ENCODE peak calls at places on chromosomes 11 and 22, in five cellular contexts. One of them, this sample, is unnamed.
A peak's percentile ranks its signal among the peaks of the same experiment; 100 is the strongest.

GRCh38 chr22:50363411-50364194 is 20.5 kb downstream of the PPP6R2 start:
- ATAC-seq in activated naive CD4-positive, alpha-beta T cell treated with anti-CD3 and anti-CD28 coated beads, Interleukin-2, amount 50 U/mL, for 72 hours: no peak
- ATAC-seq in DND-41: no peak
- ATAC-seq in activated CD4-positive, alpha-beta T cell treated with anti-CD3 and anti-CD28 coated beads for 36 hours: no peak
- ATAC-seq in left cardiac atrium: no peak
- ATAC-seq in this sample: no peak

GRCh38 chr11:28146123-28146751 is 38.0 kb downstream of the METTL15 start:
- ATAC-seq in activated CD4-positive, alpha-beta T cell treated with anti-CD3 and anti-CD28 coated beads for 36 hours: peak; percentile 61
- ATAC-seq in DND-41: no peak
- ATAC-seq in activated naive CD4-positive, alpha-beta T cell treated with anti-CD3 and anti-CD28 coated beads, Interleukin-2, amount 50 U/mL, for 72 hours: peak; percentile 65
- ATAC-seq in left cardiac atrium: peak; percentile 89
- ATAC-seq in this sample: peak; percentile 52

GRCh38 chr11:44469412-44469811 is 96.1 kb upstream of the CD82 start:
- ATAC-seq in DND-41: no peak
- ATAC-seq in left cardiac atrium: no peak
- ATAC-seq in activated naive CD4-positive, alpha-beta T cell treated with anti-CD3 and anti-CD28 coated beads, Interleukin-2, amount 50 U/mL, for 72 hours: no peak
- ATAC-seq in activated CD4-positive, alpha-beta T cell treated with anti-CD3 and anti-CD28 coated beads for 36 hours: no peak
- ATAC-seq in this sample: no peak

GRCh38 chr22:46040471-46041465 is 63.8 kb upstream of the WNT7B start:
- ATAC-seq in DND-41: no peak
- ATAC-seq in activated CD4-positive, alpha-beta T cell treated with anti-CD3 and anti-CD28 coated beads for 36 hours: no peak
- ATAC-seq in activated naive CD4-positive, alpha-beta T cell treated with anti-CD3 and anti-CD28 coated beads, Interleukin-2, amount 50 U/mL, for 72 hours: no peak
- ATAC-seq in left cardiac atrium: no peak
- ATAC-seq in this sample: no peak

GRCh38 chr22:22410121-22410520 is 98.4 kb downstream of the ZNF280B start:
- ATAC-seq in left cardiac atrium: peak; percentile 93
- ATAC-seq in activated naive CD4-positive, alpha-beta T cell treated with anti-CD3 and anti-CD28 coated beads, Interleukin-2, amount 50 U/mL, for 72 hours: no peak
- ATAC-seq in DND-41: peak; percentile 100
- ATAC-seq in activated CD4-positive, alpha-beta T cell treated with anti-CD3 and anti-CD28 coated beads for 36 hours: no peak
- ATAC-seq in this sample: no peak

GRCh38 chr11:116852261-116853125 is 15.1 kb upstream of the APOA1 start:
- ATAC-seq in left cardiac atrium: peak; percentile 84
- ATAC-seq in activated CD4-positive, alpha-beta T cell treated with anti-CD3 and anti-CD28 coated beads for 36 hours: peak; percentile 15
- ATAC-seq in activated naive CD4-positive, alpha-beta T cell treated with anti-CD3 and anti-CD28 coated beads, Interleukin-2, amount 50 U/mL, for 72 hours: peak; percentile 57
- ATAC-seq in DND-41: peak; percentile 44
- ATAC-seq in this sample: peak; percentile 57

GRCh38 chr11:129273322-129273721 is 81.2 kb upstream of the ARHGAP32 start:
- ATAC-seq in DND-41: no peak
- ATAC-seq in activated CD4-positive, alpha-beta T cell treated with anti-CD3 and anti-CD28 coated beads for 36 hours: no peak
- ATAC-seq in left cardiac atrium: no peak
- ATAC-seq in activated naive CD4-positive, alpha-beta T cell treated with anti-CD3 and anti-CD28 coated beads, Interleukin-2, amount 50 U/mL, for 72 hours: no peak
- ATAC-seq in this sample: no peak

GRCh38 chr11:64400096-64400495 is 41.1 kb downstream of the RPS6KA4 start:
- ATAC-seq in DND-41: no peak
- ATAC-seq in activated CD4-positive, alpha-beta T cell treated with anti-CD3 and anti-CD28 coated beads for 36 hours: no peak
- ATAC-seq in left cardiac atrium: peak; percentile 62
- ATAC-seq in activated naive CD4-positive, alpha-beta T cell treated with anti-CD3 and anti-CD28 coated beads, Interleukin-2, amount 50 U/mL, for 72 hours: no peak
- ATAC-seq in this sample: no peak

GRCh38 chr22:16783930-16784354 is 41.3 kb downstream of the XKR3 start:
- ATAC-seq in activated naive CD4-positive, alpha-beta T cell treated with anti-CD3 and anti-CD28 coated beads, Interleukin-2, amount 50 U/mL, for 72 hours: no peak
- ATAC-seq in left cardiac atrium: no peak
- ATAC-seq in activated CD4-positive, alpha-beta T cell treated with anti-CD3 and anti-CD28 coated beads for 36 hours: no peak
- ATAC-seq in DND-41: peak; percentile 74
- ATAC-seq in this sample: no peak

GRCh38 chr22:25637032-25637431 is 72.6 kb downstream of the GRK3 start:
- ATAC-seq in left cardiac atrium: no peak
- ATAC-seq in DND-41: no peak
- ATAC-seq in activated naive CD4-positive, alpha-beta T cell treated with anti-CD3 and anti-CD28 coated beads, Interleukin-2, amount 50 U/mL, for 72 hours: no peak
- ATAC-seq in activated CD4-positive, alpha-beta T cell treated with anti-CD3 and anti-CD28 coated beads for 36 hours: no peak
- ATAC-seq in this sample: no peak

GRCh38 chr11:127411283-127411682 is 410.7 kb upstream of the KIRREL3 start:
- ATAC-seq in activated CD4-positive, alpha-beta T cell treated with anti-CD3 and anti-CD28 coated beads for 36 hours: no peak
- ATAC-seq in left cardiac atrium: no peak
- ATAC-seq in DND-41: no peak
- ATAC-seq in activated naive CD4-positive, alpha-beta T cell treated with anti-CD3 and anti-CD28 coated beads, Interleukin-2, amount 50 U/mL, for 72 hours: no peak
- ATAC-seq in this sample: no peak

GRCh38 chr11:60872952-60873524 is 5.7 kb downstream of the ZP1 start:
- ATAC-seq in activated naive CD4-positive, alpha-beta T cell treated with anti-CD3 and anti-CD28 coated beads, Interleukin-2, amount 50 U/mL, for 72 hours: no peak
- ATAC-seq in DND-41: peak; percentile 29
- ATAC-seq in activated CD4-positive, alpha-beta T cell treated with anti-CD3 and anti-CD28 coated beads for 36 hours: peak; percentile 17
- ATAC-seq in left cardiac atrium: peak; percentile 45
- ATAC-seq in this sample: no peak

GRCh38 chr11:11841121-11841604 is 609 bp upstream of the USP47 start:
- ATAC-seq in DND-41: no peak
- ATAC-seq in left cardiac atrium: peak; percentile 67
- ATAC-seq in activated naive CD4-positive, alpha-beta T cell treated with anti-CD3 and anti-CD28 coated beads, Interleukin-2, amount 50 U/mL, for 72 hours: peak; percentile 19
- ATAC-seq in activated CD4-positive, alpha-beta T cell treated with anti-CD3 and anti-CD28 coated beads for 36 hours: peak; percentile 1
- ATAC-seq in this sample: no peak

GRCh38 chr11:74492974-74493815 is at the start of gene LIPT2:
- ATAC-seq in activated CD4-positive, alpha-beta T cell treated with anti-CD3 and anti-CD28 coated beads for 36 hours: peak; percentile 96
- ATAC-seq in DND-41: peak; percentile 97
- ATAC-seq in activated naive CD4-positive, alpha-beta T cell treated with anti-CD3 and anti-CD28 coated beads, Interleukin-2, amount 50 U/mL, for 72 hours: peak; percentile 95
- ATAC-seq in left cardiac atrium: peak; percentile 99
- ATAC-seq in this sample: peak; percentile 97

GRCh38 chr22:17140826-17141771 is 18.0 kb downstream of the HDHD5 start:
- ATAC-seq in DND-41: no peak
- ATAC-seq in activated naive CD4-positive, alpha-beta T cell treated with anti-CD3 and anti-CD28 coated beads, Interleukin-2, amount 50 U/mL, for 72 hours: no peak
- ATAC-seq in left cardiac atrium: no peak
- ATAC-seq in activated CD4-positive, alpha-beta T cell treated with anti-CD3 and anti-CD28 coated beads for 36 hours: no peak
- ATAC-seq in this sample: no peak

GRCh38 chr11:101127348-101127698 is 2.3 kb downstream of the PGR start:
- ATAC-seq in activated CD4-positive, alpha-beta T cell treated with anti-CD3 and anti-CD28 coated beads for 36 hours: no peak
- ATAC-seq in DND-41: no peak
- ATAC-seq in activated naive CD4-positive, alpha-beta T cell treated with anti-CD3 and anti-CD28 coated beads, Interleukin-2, amount 50 U/mL, for 72 hours: no peak
- ATAC-seq in left cardiac atrium: peak; percentile 79
- ATAC-seq in this sample: no peak

GRCh38 chr11:57491371-57492061 is 24.0 kb downstream of the SLC43A1 start:
- ATAC-seq in left cardiac atrium: peak; percentile 42
- ATAC-seq in activated naive CD4-positive, alpha-beta T cell treated with anti-CD3 and anti-CD28 coated beads, Interleukin-2, amount 50 U/mL, for 72 hours: peak; percentile 69
- ATAC-seq in DND-41: peak; percentile 77
- ATAC-seq in activated CD4-positive, alpha-beta T cell treated with anti-CD3 and anti-CD28 coated beads for 36 hours: peak; percentile 73
- ATAC-seq in this sample: peak; percentile 74

GRCh38 chr11:67303132-67303988 is at the start of gene SSH3:
- ATAC-seq in left cardiac atrium: peak; percentile 92
- ATAC-seq in DND-41: peak; percentile 25
- ATAC-seq in activated CD4-positive, alpha-beta T cell treated with anti-CD3 and anti-CD28 coated beads for 36 hours: peak; percentile 76
- ATAC-seq in activated naive CD4-positive, alpha-beta T cell treated with anti-CD3 and anti-CD28 coated beads, Interleukin-2, amount 50 U/mL, for 72 hours: peak; percentile 72
- ATAC-seq in this sample: peak; percentile 90

GRCh38 chr11:130327716-130328115 is 13.0 kb upstream of the ZBTB44 start:
- ATAC-seq in activated CD4-positive, alpha-beta T cell treated with anti-CD3 and anti-CD28 coated beads for 36 hours: no peak
- ATAC-seq in DND-41: no peak
- ATAC-seq in left cardiac atrium: no peak
- ATAC-seq in activated naive CD4-positive, alpha-beta T cell treated with anti-CD3 and anti-CD28 coated beads, Interleukin-2, amount 50 U/mL, for 72 hours: no peak
- ATAC-seq in this sample: no peak

GRCh38 chr11:111912535-111912934 is at the start of gene HSPB2:
- ATAC-seq in activated CD4-positive, alpha-beta T cell treated with anti-CD3 and anti-CD28 coated beads for 36 hours: no peak
- ATAC-seq in left cardiac atrium: peak; percentile 33
- ATAC-seq in DND-41: no peak
- ATAC-seq in activated naive CD4-positive, alpha-beta T cell treated with anti-CD3 and anti-CD28 coated beads, Interleukin-2, amount 50 U/mL, for 72 hours: no peak
- ATAC-seq in this sample: no peak

GRCh38 chr11:44005076-44005800 is 42.5 kb upstream of the ACCSL start:
- ATAC-seq in DND-41: no peak
- ATAC-seq in activated CD4-positive, alpha-beta T cell treated with anti-CD3 and anti-CD28 coated beads for 36 hours: no peak
- ATAC-seq in activated naive CD4-positive, alpha-beta T cell treated with anti-CD3 and anti-CD28 coated beads, Interleukin-2, amount 50 U/mL, for 72 hours: no peak
- ATAC-seq in left cardiac atrium: no peak
- ATAC-seq in this sample: no peak

GRCh38 chr11:69353696-69354544 is 60.0 kb downstream of the MYEOV start:
- ATAC-seq in activated CD4-positive, alpha-beta T cell treated with anti-CD3 and anti-CD28 coated beads for 36 hours: no peak
- ATAC-seq in activated naive CD4-positive, alpha-beta T cell treated with anti-CD3 and anti-CD28 coated beads, Interleukin-2, amount 50 U/mL, for 72 hours: no peak
- ATAC-seq in DND-41: no peak
- ATAC-seq in left cardiac atrium: no peak
- ATAC-seq in this sample: no peak

GRCh38 chr22:37751449-37752188 is 54.8 kb downstream of the TRIOBP start:
- ATAC-seq in left cardiac atrium: peak; percentile 1
- ATAC-seq in activated CD4-positive, alpha-beta T cell treated with anti-CD3 and anti-CD28 coated beads for 36 hours: no peak
- ATAC-seq in activated naive CD4-positive, alpha-beta T cell treated with anti-CD3 and anti-CD28 coated beads, Interleukin-2, amount 50 U/mL, for 72 hours: no peak
- ATAC-seq in DND-41: no peak
- ATAC-seq in this sample: no peak

GRCh38 chr11:102633385-102634026 is 8.4 kb upstream of the MMP20 start:
- ATAC-seq in activated CD4-positive, alpha-beta T cell treated with anti-CD3 and anti-CD28 coated beads for 36 hours: no peak
- ATAC-seq in activated naive CD4-positive, alpha-beta T cell treated with anti-CD3 and anti-CD28 coated beads, Interleukin-2, amount 50 U/mL, for 72 hours: no peak
- ATAC-seq in DND-41: no peak
- ATAC-seq in left cardiac atrium: no peak
- ATAC-seq in this sample: no peak

GRCh38 chr22:38953577-38954413 is 3.6 kb upstream of the APOBEC3A start:
- ATAC-seq in activated naive CD4-positive, alpha-beta T cell treated with anti-CD3 and anti-CD28 coated beads, Interleukin-2, amount 50 U/mL, for 72 hours: peak; percentile 97
- ATAC-seq in left cardiac atrium: no peak
- ATAC-seq in activated CD4-positive, alpha-beta T cell treated with anti-CD3 and anti-CD28 coated beads for 36 hours: peak; percentile 95
- ATAC-seq in DND-41: no peak
- ATAC-seq in this sample: peak; percentile 98

GRCh38 chr11:104254347-104254746 is 90.4 kb upstream of the PDGFD start:
- ATAC-seq in left cardiac atrium: no peak
- ATAC-seq in activated naive CD4-positive, alpha-beta T cell treated with anti-CD3 and anti-CD28 coated beads, Interleukin-2, amount 50 U/mL, for 72 hours: no peak
- ATAC-seq in DND-41: peak; percentile 76
- ATAC-seq in activated CD4-positive, alpha-beta T cell treated with anti-CD3 and anti-CD28 coated beads for 36 hours: peak; percentile 63
- ATAC-seq in this sample: no peak

GRCh38 chr11:85540635-85541034 is 86.5 kb downstream of the DLG2 start:
- ATAC-seq in activated CD4-positive, alpha-beta T cell treated with anti-CD3 and anti-CD28 coated beads for 36 hours: no peak
- ATAC-seq in left cardiac atrium: peak; percentile 40
- ATAC-seq in DND-41: no peak
- ATAC-seq in activated naive CD4-positive, alpha-beta T cell treated with anti-CD3 and anti-CD28 coated beads, Interleukin-2, amount 50 U/mL, for 72 hours: no peak
- ATAC-seq in this sample: no peak

GRCh38 chr11:67057410-67057757 is 737 bp downstream of the RHOD start:
- ATAC-seq in DND-41: no peak
- ATAC-seq in activated naive CD4-positive, alpha-beta T cell treated with anti-CD3 and anti-CD28 coated beads, Interleukin-2, amount 50 U/mL, for 72 hours: no peak
- ATAC-seq in left cardiac atrium: peak; percentile 4
- ATAC-seq in activated CD4-positive, alpha-beta T cell treated with anti-CD3 and anti-CD28 coated beads for 36 hours: no peak
- ATAC-seq in this sample: no peak

GRCh38 chr11:108008656-108009496 is at the start of gene CUL5:
- ATAC-seq in activated CD4-positive, alpha-beta T cell treated with anti-CD3 and anti-CD28 coated beads for 36 hours: peak; percentile 89
- ATAC-seq in left cardiac atrium: peak; percentile 97
- ATAC-seq in DND-41: peak; percentile 91
- ATAC-seq in activated naive CD4-positive, alpha-beta T cell treated with anti-CD3 and anti-CD28 coated beads, Interleukin-2, amount 50 U/mL, for 72 hours: peak; percentile 88
- ATAC-seq in this sample: peak; percentile 88

GRCh38 chr22:49715450-49715849 is 112.2 kb downstream of the BRD1 start:
- ATAC-seq in activated naive CD4-positive, alpha-beta T cell treated with anti-CD3 and anti-CD28 coated beads, Interleukin-2, amount 50 U/mL, for 72 hours: no peak
- ATAC-seq in activated CD4-positive, alpha-beta T cell treated with anti-CD3 and anti-CD28 coated beads for 36 hours: no peak
- ATAC-seq in left cardiac atrium: no peak
- ATAC-seq in DND-41: no peak
- ATAC-seq in this sample: no peak

GRCh38 chr11:130551388-130551787 is 102.9 kb downstream of the ADAMTS15 start:
- ATAC-seq in DND-41: no peak
- ATAC-seq in activated CD4-positive, alpha-beta T cell treated with anti-CD3 and anti-CD28 coated beads for 36 hours: no peak
- ATAC-seq in left cardiac atrium: peak; percentile 10
- ATAC-seq in activated naive CD4-positive, alpha-beta T cell treated with anti-CD3 and anti-CD28 coated beads, Interleukin-2, amount 50 U/mL, for 72 hours: no peak
- ATAC-seq in this sample: no peak

GRCh38 chr22:23256986-23257888 is 76.9 kb downstream of the BCR start:
- ATAC-seq in activated naive CD4-positive, alpha-beta T cell treated with anti-CD3 and anti-CD28 coated beads, Interleukin-2, amount 50 U/mL, for 72 hours: no peak
- ATAC-seq in activated CD4-positive, alpha-beta T cell treated with anti-CD3 and anti-CD28 coated beads for 36 hours: no peak
- ATAC-seq in left cardiac atrium: peak; percentile 87
- ATAC-seq in DND-41: no peak
- ATAC-seq in this sample: no peak

GRCh38 chr22:31123292-31123602 is 481 bp downstream of the INPP5J start:
- ATAC-seq in left cardiac atrium: no peak
- ATAC-seq in activated naive CD4-positive, alpha-beta T cell treated with anti-CD3 and anti-CD28 coated beads, Interleukin-2, amount 50 U/mL, for 72 hours: no peak
- ATAC-seq in DND-41: no peak
- ATAC-seq in activated CD4-positive, alpha-beta T cell treated with anti-CD3 and anti-CD28 coated beads for 36 hours: no peak
- ATAC-seq in this sample: no peak

GRCh38 chr22:22519591-22519990 is 479 bp downstream of the ZNF280A start:
- ATAC-seq in left cardiac atrium: no peak
- ATAC-seq in activated naive CD4-positive, alpha-beta T cell treated with anti-CD3 and anti-CD28 coated beads, Interleukin-2, amount 50 U/mL, for 72 hours: no peak
- ATAC-seq in activated CD4-positive, alpha-beta T cell treated with anti-CD3 and anti-CD28 coated beads for 36 hours: no peak
- ATAC-seq in DND-41: no peak
- ATAC-seq in this sample: no peak

GRCh38 chr11:46002146-46002545 is 79.7 kb downstream of the LARGE2 start:
- ATAC-seq in DND-41: no peak
- ATAC-seq in left cardiac atrium: no peak
- ATAC-seq in activated naive CD4-positive, alpha-beta T cell treated with anti-CD3 and anti-CD28 coated beads, Interleukin-2, amount 50 U/mL, for 72 hours: no peak
- ATAC-seq in activated CD4-positive, alpha-beta T cell treated with anti-CD3 and anti-CD28 coated beads for 36 hours: no peak
- ATAC-seq in this sample: no peak

GRCh38 chr11:120622189-120622912 is 110.8 kb downstream of the GRIK4 start:
- ATAC-seq in DND-41: no peak
- ATAC-seq in activated naive CD4-positive, alpha-beta T cell treated with anti-CD3 and anti-CD28 coated beads, Interleukin-2, amount 50 U/mL, for 72 hours: no peak
- ATAC-seq in left cardiac atrium: peak; percentile 35
- ATAC-seq in activated CD4-positive, alpha-beta T cell treated with anti-CD3 and anti-CD28 coated beads for 36 hours: no peak
- ATAC-seq in this sample: no peak

GRCh38 chr11:102614485-102614884 is 10.6 kb downstream of the MMP20 start:
- ATAC-seq in activated naive CD4-positive, alpha-beta T cell treated with anti-CD3 and anti-CD28 coated beads, Interleukin-2, amount 50 U/mL, for 72 hours: no peak
- ATAC-seq in left cardiac atrium: no peak
- ATAC-seq in activated CD4-positive, alpha-beta T cell treated with anti-CD3 and anti-CD28 coated beads for 36 hours: no peak
- ATAC-seq in DND-41: no peak
- ATAC-seq in this sample: no peak

GRCh38 chr11:8593455-8593854 is 573 bp downstream of the STK33 start:
- ATAC-seq in left cardiac atrium: peak; percentile 10
- ATAC-seq in DND-41: no peak
- ATAC-seq in activated CD4-positive, alpha-beta T cell treated with anti-CD3 and anti-CD28 coated beads for 36 hours: no peak
- ATAC-seq in activated naive CD4-positive, alpha-beta T cell treated with anti-CD3 and anti-CD28 coated beads, Interleukin-2, amount 50 U/mL, for 72 hours: no peak
- ATAC-seq in this sample: no peak